ENCODE peak calls at places on chromosomes 3 and 15, in five cellular contexts. P is PC-3, A is cardiac muscle cell, S is HCT116, C is body of pancreas. B is an unnamed sample.
A peak's percentile ranks its signal among the peaks of the same experiment; 100 is the strongest.

GRCh38 chr3:98680723-98681122 is 82.4 kb upstream of the ST3GAL6 start:
- DNase-seq in P (peak; percentile 87), A (no peak), S (peak; percentile 89), C (no peak), B (no peak)

GRCh38 chr3:8095724-8096123 is 405.9 kb upstream of the LMCD1 start:
- DNase-seq in P (peak; percentile 14), A (no peak), S (peak; percentile 34), C (no peak), B (peak; percentile 35)

GRCh38 chr15:76345269-76345879 is 8.8 kb downstream of the ISL2 start:
- DNase-seq in P (no peak), A (no peak), S (no peak), C (no peak), B (no peak)

GRCh38 chr15:60128000-60128376 is 123.9 kb downstream of the FOXB1 start:
- DNase-seq in P (peak; percentile 10), A (no peak), S (no peak), C (peak; percentile 16), B (no peak)

GRCh38 chr3:134312072-134312872 is 61.6 kb upstream of the RYK start:
- DNase-seq in P (peak; percentile 27), A (peak; percentile 75), S (no peak), C (peak; percentile 77), B (no peak)

GRCh38 chr15:57751177-57751800 is 44.8 kb downstream of the POLR2M start:
- DNase-seq in P (peak; percentile 41), A (peak; percentile 69), S (no peak), C (no peak), B (peak; percentile 29)

GRCh38 chr3:77541203-77541922 is 501.5 kb downstream of the ROBO2 start:
- DNase-seq in P (no peak), A (no peak), S (no peak), C (no peak), B (no peak)

GRCh38 chr3:81742581-81742980 is 18.9 kb downstream of the GBE1 start:
- DNase-seq in P (no peak), A (no peak), S (no peak), C (no peak), B (no peak)

GRCh38 chr3:23073721-23074300 is 129.3 kb upstream of the UBE2E2 start:
- DNase-seq in P (peak; percentile 72), A (no peak), S (no peak), C (no peak), B (no peak)

GRCh38 chr3:119294402-119294888 is 262 bp downstream of the ARHGAP31 start:
- DNase-seq in P (no peak), A (no peak), S (no peak), C (peak; percentile 44), B (peak; percentile 29)

GRCh38 chr3:127538569-127538968 is 52.0 kb downstream of the TPRA1 start:
- DNase-seq in P (no peak), A (no peak), S (no peak), C (no peak), B (no peak)

GRCh38 chr15:50880651-50881114 is 27.8 kb upstream of the AP4E1 start:
- DNase-seq in P (peak; percentile 15), A (peak; percentile 77), S (no peak), C (no peak), B (no peak)

GRCh38 chr3:121152573-121152972 is 244.6 kb downstream of the STXBP5L start:
- DNase-seq in P (peak; percentile 51), A (peak; percentile 23), S (peak; percentile 33), C (no peak), B (peak; percentile 2)
- TF ChIP-seq CTCF in P (peak; percentile 65), A (peak; percentile 19), S (peak; percentile 19), C (no peak), B (peak; percentile 19)

GRCh38 chr3:66665021-66665695 is 164.3 kb upstream of the LRIG1 start:
- DNase-seq in P (no peak), A (no peak), S (no peak), C (no peak), B (no peak)
- H3K4me1 ChIP-seq in P (no peaks in the 10 kb centered on the region), A (peaks cover 7% of the 10 kb centered on the region), S (no peaks in the 10 kb centered on the region), C (no peaks in the 10 kb centered on the region), B (peaks cover 29% of the 10 kb centered on the region)

GRCh38 chr15:89490081-89490480 is 6.3 kb downstream of the RHCG start:
- DNase-seq in P (no peak), A (no peak), S (no peak), C (no peak), B (no peak)

GRCh38 chr15:89490550-89491315 is 5.7 kb downstream of the RHCG start:
- DNase-seq in P (no peak), A (no peak), S (no peak), C (no peak), B (no peak)

GRCh38 chr15:89492934-89493631 is 3.3 kb downstream of the RHCG start:
- DNase-seq in P (no peak), A (no peak), S (no peak), C (no peak), B (no peak)

GRCh38 chr15:89494006-89494405 is 2.4 kb downstream of the RHCG start:
- DNase-seq in P (no peak), A (no peak), S (no peak), C (no peak), B (no peak)

DNA sequence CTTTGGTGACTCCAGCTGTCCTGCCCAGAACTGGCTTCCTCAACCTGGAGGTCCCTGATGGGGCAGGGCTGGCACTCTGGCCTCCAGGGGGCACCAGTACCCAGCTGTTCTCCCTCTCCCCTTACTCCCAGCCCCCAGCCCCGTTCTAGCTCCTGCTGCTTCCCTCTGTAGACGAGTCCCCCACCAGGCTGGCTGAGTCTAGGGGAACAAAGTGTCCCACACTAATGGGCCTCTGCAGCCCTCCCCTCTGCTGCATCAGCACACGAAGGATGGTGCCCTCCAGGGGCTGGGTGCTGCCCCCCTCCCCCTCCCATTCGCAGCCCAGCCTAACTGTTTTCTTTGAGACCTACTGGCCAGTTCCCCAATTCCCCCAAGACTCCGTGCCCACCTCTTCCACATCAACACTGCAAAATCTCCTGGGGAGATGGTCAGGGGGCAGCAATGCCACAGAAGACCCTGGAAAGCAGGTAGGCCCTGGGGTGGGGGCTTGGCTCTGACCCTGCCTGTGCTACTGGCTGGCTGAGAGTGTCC is 4.2 kb downstream of the RHCG start:
- DNase-seq in P (peak; percentile 41), A (no peak), S (no peak), C (no peak), B (peak; percentile 56)
- TF ChIP-seq CTCF in P (peak; percentile 75), A (peak; percentile 56), S (peak; percentile 30), C (no peak), B (peak; percentile 59)

GRCh38 chr3:111904376-111905241 is 45.5 kb downstream of the PHLDB2 start:
- DNase-seq in P (peak; percentile 83), A (peak; percentile 95), S (peak; percentile 89), C (no peak), B (no peak)
- H3K4me1 ChIP-seq in P (peaks cover 38% of the 10 kb centered on the region), A (peaks cover 6% of the 10 kb centered on the region), S (peaks cover 100% of the 10 kb centered on the region), C (no peaks in the 10 kb centered on the region), B (peaks cover 29% of the 10 kb centered on the region)

GRCh38 chr3:125958511-125959316 is 10.3 kb upstream of the ROPN1B start:
- DNase-seq in P (no peak), A (no peak), S (no peak), C (no peak), B (no peak)

GRCh38 chr3:125960456-125961288 is 8.3 kb upstream of the ROPN1B start:
- DNase-seq in P (no peak), A (no peak), S (no peak), C (no peak), B (no peak)

GRCh38 chr3:125959317-125960065 is 9.5 kb upstream of the ROPN1B start:
- DNase-seq in P (no peak), A (no peak), S (no peak), C (no peak), B (no peak)

GRCh38 chr3:125960066-125960424 is 8.9 kb upstream of the ROPN1B start:
- DNase-seq in P (no peak), A (no peak), S (no peak), C (no peak), B (no peak)

DNA sequence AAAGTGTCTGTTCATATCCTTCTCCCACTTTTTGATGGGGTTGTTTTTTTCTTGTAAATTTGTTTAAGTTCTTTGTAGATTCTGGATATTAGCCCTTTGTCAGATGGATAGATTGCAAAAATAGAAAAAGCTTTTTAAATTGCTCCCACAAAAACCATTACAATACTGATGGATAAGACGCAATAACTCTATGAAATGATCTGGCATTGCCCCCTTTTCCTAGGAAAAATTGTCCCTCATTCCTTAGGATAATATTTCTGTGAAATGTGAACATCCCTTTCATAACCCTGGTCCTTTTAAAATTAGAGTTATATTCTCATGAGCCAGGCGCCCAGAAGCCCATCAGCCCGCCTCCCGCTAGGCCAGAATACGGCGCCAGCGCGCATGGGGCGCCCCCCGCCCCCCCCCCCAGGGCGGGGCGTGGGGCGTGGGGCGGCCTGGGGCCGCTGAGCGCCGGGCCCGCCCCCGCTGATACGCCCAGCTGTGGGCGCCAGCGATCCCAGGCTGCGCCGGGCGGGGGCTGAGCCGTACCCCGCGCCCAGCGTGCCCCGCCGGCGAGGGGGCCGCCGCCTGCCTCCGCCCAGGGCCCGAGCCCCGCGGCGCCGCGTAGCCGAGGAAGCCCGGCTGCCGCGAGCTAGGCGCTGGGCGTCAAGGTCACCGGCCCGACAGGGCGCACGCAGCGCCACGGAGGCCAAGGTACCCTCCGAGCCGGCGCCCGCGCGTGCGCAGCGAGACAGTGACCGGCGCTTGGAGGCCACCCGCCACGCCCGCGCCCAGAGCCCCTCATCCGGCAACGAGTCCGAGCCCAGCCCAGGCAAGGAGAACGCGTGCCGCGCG is 11.1 kb upstream of the ROPN1B start:
- DNase-seq in P (no peak), A (no peak), S (no peak), C (no peak), B (no peak)
- TF ChIP-seq CTCF in P (no peak), A (no peak), S (no peak), C (no peak), B (no peak)

GRCh38 chr3:117184574-117184973 is 475.0 kb downstream of the TUSC7 start:
- DNase-seq in P (no peak), A (no peak), S (no peak), C (no peak), B (no peak)
- H3K4me1 ChIP-seq in P (no peaks in the 10 kb centered on the region), A (no peaks in the 10 kb centered on the region), S (no peaks in the 10 kb centered on the region), C (no peaks in the 10 kb centered on the region), B (no peaks in the 10 kb centered on the region)

DNA sequence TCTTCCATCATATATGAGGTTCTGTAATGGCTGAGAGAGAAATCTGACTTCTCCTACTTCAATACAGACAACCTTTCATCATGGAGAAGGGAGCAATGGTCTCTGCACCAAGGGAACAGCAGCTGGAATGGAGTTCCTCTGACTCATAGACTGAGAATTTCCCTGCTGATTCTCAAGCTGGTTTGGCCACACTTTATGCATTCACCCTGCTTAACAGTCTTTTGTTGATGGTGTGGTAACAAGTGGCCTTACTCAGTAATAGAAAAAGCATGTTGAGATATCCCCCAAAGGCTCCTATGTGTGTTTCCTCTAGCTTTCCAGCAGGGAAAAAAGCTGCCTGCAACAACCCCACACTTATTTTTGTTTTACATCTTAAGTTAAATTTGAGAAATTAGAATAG is 138.1 kb downstream of the GREM1 start:
- DNase-seq in P (peak; percentile 94), A (peak; percentile 98), S (peak; percentile 45), C (no peak), B (peak; percentile 33)
- TF ChIP-seq CTCF in P (no peak), A (no peak), S (no peak), C (no peak), B (no peak)

B was measured in Caco-2.